ENCODE peak calls at places on chromosome 14, in ten cellular contexts. One of them, this sample, is unnamed.

GRCh38 chr14:100608586-100609330 is 21.5 kb upstream of the BEGAIN start:
- DNase-seq in IMR-90: no peak
- DNase-seq in OCI-LY7: no peak
- DNase-seq in GM10248: no peak
- DNase-seq in B cell: no peak
- DNase-seq in uterus: no peak
- DNase-seq in AG10803: no peak
- DNase-seq in WERI-Rb-1: no peak
- DNase-seq in type B pancreatic cell: no peak
- DNase-seq in neural crest cell: no peak
- DNase-seq in this sample: no peak

GRCh38 chr14:97626088-97626487 is 828.9 kb downstream of the VRK1 start:
- DNase-seq in uterus: no peak
- DNase-seq in neural crest cell: no peak
- DNase-seq in WERI-Rb-1: no peak
- DNase-seq in AG10803: no peak
- DNase-seq in GM10248: no peak
- DNase-seq in OCI-LY7: no peak
- DNase-seq in B cell: no peak
- DNase-seq in type B pancreatic cell: no peak
- DNase-seq in IMR-90: no peak
- DNase-seq in this sample: no peak

GRCh38 chr14:21107360-21107781 is 6.5 kb downstream of the TMEM253 start:
- DNase-seq in neural crest cell: no peak
- DNase-seq in type B pancreatic cell: no peak
- DNase-seq in B cell: no peak
- DNase-seq in AG10803: no peak
- DNase-seq in WERI-Rb-1: no peak
- DNase-seq in IMR-90: peak
- DNase-seq in uterus: no peak
- DNase-seq in OCI-LY7: no peak
- DNase-seq in GM10248: no peak
- DNase-seq in this sample: no peak

GRCh38 chr14:97703006-97703760 is 906.0 kb downstream of the VRK1 start:
- DNase-seq in GM10248: no peak
- DNase-seq in OCI-LY7: no peak
- DNase-seq in uterus: no peak
- DNase-seq in B cell: no peak
- DNase-seq in neural crest cell: no peak
- DNase-seq in type B pancreatic cell: no peak
- DNase-seq in AG10803: no peak
- DNase-seq in IMR-90: no peak
- DNase-seq in WERI-Rb-1: no peak
- DNase-seq in this sample: no peak

GRCh38 chr14:100575266-100575995 is 11.8 kb downstream of the BEGAIN start:
- DNase-seq in B cell: no peak
- DNase-seq in neural crest cell: no peak
- DNase-seq in IMR-90: no peak
- DNase-seq in type B pancreatic cell: no peak
- DNase-seq in WERI-Rb-1: no peak
- DNase-seq in OCI-LY7: no peak
- DNase-seq in AG10803: no peak
- DNase-seq in uterus: no peak
- DNase-seq in GM10248: no peak
- DNase-seq in this sample: no peak

GRCh38 chr14:99143793-99144192 is 128.2 kb downstream of the BCL11B start:
- DNase-seq in IMR-90: no peak
- DNase-seq in GM10248: no peak
- DNase-seq in OCI-LY7: no peak
- DNase-seq in B cell: no peak
- DNase-seq in uterus: no peak
- DNase-seq in AG10803: no peak
- DNase-seq in WERI-Rb-1: no peak
- DNase-seq in neural crest cell: no peak
- DNase-seq in type B pancreatic cell: no peak
- DNase-seq in this sample: no peak

GRCh38 chr14:57057803-57058202 is 210.9 kb downstream of the EXOC5 start:
- DNase-seq in type B pancreatic cell: no peak
- DNase-seq in OCI-LY7: no peak
- DNase-seq in neural crest cell: no peak
- DNase-seq in GM10248: no peak
- DNase-seq in WERI-Rb-1: peak
- DNase-seq in IMR-90: no peak
- DNase-seq in AG10803: no peak
- DNase-seq in uterus: no peak
- DNase-seq in B cell: no peak
- DNase-seq in this sample: no peak

GRCh38 chr14:72647782-72648181 is 246.1 kb downstream of the DPF3 start:
- DNase-seq in uterus: no peak
- DNase-seq in neural crest cell: no peak
- DNase-seq in WERI-Rb-1: no peak
- DNase-seq in AG10803: no peak
- DNase-seq in GM10248: no peak
- DNase-seq in type B pancreatic cell: no peak
- DNase-seq in B cell: no peak
- DNase-seq in OCI-LY7: no peak
- DNase-seq in IMR-90: no peak
- DNase-seq in this sample: no peak

GRCh38 chr14:77599894-77600293 is 16.5 kb downstream of the SPTLC2 start:
- DNase-seq in uterus: no peak
- DNase-seq in B cell: no peak
- DNase-seq in GM10248: no peak
- DNase-seq in neural crest cell: no peak
- DNase-seq in AG10803: peak
- DNase-seq in IMR-90: no peak
- DNase-seq in WERI-Rb-1: no peak
- DNase-seq in type B pancreatic cell: no peak
- DNase-seq in OCI-LY7: no peak
- DNase-seq in this sample: no peak

GRCh38 chr14:100364403-100364802 is 41.3 kb downstream of the SLC25A47 start:
- DNase-seq in B cell: no peak
- DNase-seq in type B pancreatic cell: no peak
- DNase-seq in IMR-90: no peak
- DNase-seq in AG10803: no peak
- DNase-seq in neural crest cell: no peak
- DNase-seq in uterus: no peak
- DNase-seq in OCI-LY7: no peak
- DNase-seq in WERI-Rb-1: no peak
- DNase-seq in GM10248: no peak
- DNase-seq in this sample: no peak

GRCh38 chr14:32478027-32478426 is 148.9 kb downstream of the AKAP6 start:
- DNase-seq in GM10248: no peak
- DNase-seq in IMR-90: no peak
- DNase-seq in WERI-Rb-1: no peak
- DNase-seq in uterus: no peak
- DNase-seq in neural crest cell: no peak
- DNase-seq in B cell: no peak
- DNase-seq in OCI-LY7: no peak
- DNase-seq in AG10803: peak
- DNase-seq in type B pancreatic cell: no peak
- DNase-seq in this sample: no peak

GRCh38 chr14:95287176-95287754 is 32.4 kb downstream of the CLMN start:
- DNase-seq in uterus: no peak
- DNase-seq in GM10248: no peak
- DNase-seq in WERI-Rb-1: no peak
- DNase-seq in AG10803: no peak
- DNase-seq in OCI-LY7: no peak
- DNase-seq in neural crest cell: no peak
- DNase-seq in B cell: no peak
- DNase-seq in IMR-90: no peak
- DNase-seq in type B pancreatic cell: peak
- DNase-seq in this sample: no peak

DNA sequence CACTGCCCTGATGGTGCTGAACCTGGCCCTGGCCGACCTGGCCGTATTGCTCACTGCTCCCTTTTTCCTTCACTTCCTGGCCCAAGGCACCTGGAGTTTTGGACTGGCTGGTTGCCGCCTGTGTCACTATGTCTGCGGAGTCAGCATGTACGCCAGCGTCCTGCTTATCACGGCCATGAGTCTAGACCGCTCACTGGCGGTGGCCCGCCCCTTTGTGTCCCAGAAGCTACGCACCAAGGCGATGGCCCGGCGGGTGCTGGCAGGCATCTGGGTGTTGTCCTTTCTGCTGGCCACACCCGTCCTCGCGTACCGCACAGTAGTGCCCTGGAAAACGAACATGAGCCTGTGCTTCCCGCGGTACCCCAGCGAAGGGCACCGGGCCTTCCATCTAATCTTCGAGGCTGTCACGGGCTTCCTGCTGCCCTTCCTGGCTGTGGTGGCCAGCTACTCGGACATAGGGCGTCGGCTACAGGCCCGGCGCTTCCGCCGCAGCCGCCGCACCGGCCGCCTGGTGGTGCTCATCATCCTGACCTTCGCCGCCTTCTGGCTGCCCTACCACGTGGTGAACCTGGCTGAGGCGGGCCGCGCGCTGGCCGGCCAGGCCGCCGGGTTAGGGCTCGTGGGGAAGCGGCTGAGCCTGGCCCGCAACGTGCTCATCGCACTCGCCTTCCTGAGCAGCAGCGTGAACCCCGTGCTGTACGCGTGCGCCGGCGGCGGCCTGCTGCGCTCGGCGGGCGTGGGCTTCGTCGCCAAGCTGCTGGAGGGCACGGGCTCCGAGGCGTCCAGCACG is 4.7 kb downstream of the LTB4R start:
- DNase-seq in AG10803: no peak
- DNase-seq in neural crest cell: no peak
- DNase-seq in GM10248: no peak
- DNase-seq in OCI-LY7: no peak
- DNase-seq in IMR-90: no peak
- DNase-seq in uterus: no peak
- DNase-seq in B cell: no peak
- DNase-seq in WERI-Rb-1: no peak
- DNase-seq in type B pancreatic cell: no peak
- DNase-seq in this sample: no peak
- TF ChIP-seq CTCF in AG10803: peak
- TF ChIP-seq CTCF in neural crest cell: no peak
- TF ChIP-seq CTCF in GM10248: no peak
- TF ChIP-seq CTCF in OCI-LY7: no peak
- TF ChIP-seq CTCF in IMR-90: peak
- TF ChIP-seq CTCF in uterus: peak
- TF ChIP-seq CTCF in B cell: no peak
- TF ChIP-seq CTCF in WERI-Rb-1: no peak
- TF ChIP-seq CTCF in type B pancreatic cell: no peak
- TF ChIP-seq CTCF in this sample: no peak

DNA sequence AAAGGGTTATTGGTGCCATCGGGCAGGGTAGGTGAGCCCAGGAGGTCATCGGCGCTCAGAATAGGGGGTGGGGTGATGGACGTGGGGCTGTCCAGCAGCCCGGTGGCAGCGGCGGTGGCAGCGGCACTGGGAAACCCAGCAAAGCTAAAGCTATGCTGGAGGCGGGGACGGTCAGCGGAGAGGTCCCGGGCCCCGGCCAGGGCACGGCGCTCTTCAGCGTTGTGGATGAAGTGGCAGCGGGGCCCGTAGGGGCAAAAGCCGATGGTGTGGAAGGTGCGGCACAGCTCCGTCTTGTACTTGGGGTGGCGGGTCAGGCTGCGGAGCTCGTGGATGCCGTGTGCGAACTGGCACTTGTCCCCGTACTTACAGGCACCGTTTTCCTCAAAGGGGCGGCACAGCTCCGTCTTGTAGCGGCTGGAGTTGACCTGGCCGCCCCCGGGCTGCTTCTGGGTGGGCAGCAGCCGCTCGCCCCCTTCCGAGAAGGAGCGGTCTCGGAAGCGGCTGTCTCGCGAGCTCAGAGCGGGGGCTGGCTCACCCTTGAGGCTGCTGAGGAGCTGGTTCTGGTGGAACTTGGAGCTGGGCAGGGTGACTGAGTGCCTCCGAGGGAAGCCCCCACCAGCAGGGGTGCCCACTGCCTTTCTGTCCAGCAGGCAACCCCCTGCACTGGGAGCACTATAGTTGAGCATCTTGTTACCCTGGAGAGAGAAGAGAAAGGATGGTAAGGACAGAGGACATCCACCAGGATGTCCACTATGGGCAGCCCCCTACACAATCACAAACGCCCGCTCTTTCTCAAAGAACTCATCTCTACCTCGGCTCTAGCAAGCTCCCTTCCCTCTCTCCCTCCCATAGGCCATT is 2.8 kb downstream of the ZFP36L1 start:
- DNase-seq in WERI-Rb-1: no peak
- DNase-seq in OCI-LY7: no peak
- DNase-seq in type B pancreatic cell: peak
- DNase-seq in B cell: peak
- DNase-seq in neural crest cell: peak
- DNase-seq in GM10248: no peak
- DNase-seq in AG10803: peak
- DNase-seq in IMR-90: no peak
- DNase-seq in uterus: peak
- DNase-seq in this sample: no peak
- TF ChIP-seq CTCF in WERI-Rb-1: no peak
- TF ChIP-seq CTCF in OCI-LY7: peak
- TF ChIP-seq CTCF in type B pancreatic cell: peak
- TF ChIP-seq CTCF in B cell: no peak
- TF ChIP-seq CTCF in neural crest cell: no peak
- TF ChIP-seq CTCF in GM10248: peak
- TF ChIP-seq CTCF in AG10803: no peak
- TF ChIP-seq CTCF in IMR-90: no peak
- TF ChIP-seq CTCF in uterus: peak
- TF ChIP-seq CTCF in this sample: no peak

DNA sequence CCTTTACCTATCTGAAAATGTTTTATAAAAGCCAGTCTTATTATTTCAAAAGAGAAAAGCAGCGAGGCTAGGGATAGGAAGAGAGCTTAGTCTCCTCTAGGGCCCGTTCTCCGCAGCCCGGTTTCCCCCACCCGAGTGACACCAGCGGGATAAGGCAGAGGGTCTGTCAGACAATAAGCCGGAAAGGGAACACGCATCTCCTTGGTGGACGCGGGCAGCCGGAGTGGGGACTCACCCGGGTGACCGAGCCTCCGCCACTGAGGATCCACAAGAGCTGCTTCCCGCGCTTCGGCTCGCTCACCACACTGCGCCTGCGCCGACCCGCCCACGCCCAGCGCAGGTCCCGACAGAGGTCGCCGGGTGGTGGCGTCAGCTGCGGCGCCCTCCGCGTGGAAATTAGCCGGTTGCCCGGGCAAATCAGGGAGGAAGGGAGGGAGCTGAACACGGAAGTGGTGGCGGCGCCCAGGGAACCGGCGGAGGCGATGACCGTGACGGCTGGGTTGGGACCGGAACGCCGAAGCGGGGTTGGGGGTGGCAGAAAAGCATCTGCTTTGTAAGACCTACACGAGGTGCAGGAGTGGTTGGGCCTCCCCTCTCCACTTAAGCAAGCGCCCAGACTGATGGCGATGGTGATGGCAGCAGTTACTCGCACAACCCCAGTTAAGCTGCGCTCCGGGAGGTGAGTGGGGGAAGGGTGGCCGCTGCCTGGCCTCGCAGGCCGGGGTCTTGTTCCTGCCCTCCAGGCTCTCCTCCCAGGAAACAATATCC is at the start of the genes SOCS4 and WDHD1:
- DNase-seq in neural crest cell: peak
- DNase-seq in type B pancreatic cell: peak
- DNase-seq in GM10248: peak
- DNase-seq in B cell: peak
- DNase-seq in WERI-Rb-1: peak
- DNase-seq in AG10803: peak
- DNase-seq in OCI-LY7: peak
- DNase-seq in IMR-90: peak
- DNase-seq in uterus: peak
- DNase-seq in this sample: peak
- TF ChIP-seq CTCF in neural crest cell: no peak
- TF ChIP-seq CTCF in type B pancreatic cell: no peak
- TF ChIP-seq CTCF in GM10248: peak
- TF ChIP-seq CTCF in B cell: no peak
- TF ChIP-seq CTCF in WERI-Rb-1: peak
- TF ChIP-seq CTCF in AG10803: no peak
- TF ChIP-seq CTCF in OCI-LY7: no peak
- TF ChIP-seq CTCF in IMR-90: peak
- TF ChIP-seq CTCF in uterus: peak
- TF ChIP-seq CTCF in this sample: no peak

GRCh38 chr14:53807580-53807979 is 149.0 kb downstream of the BMP4 start:
- DNase-seq in B cell: no peak
- DNase-seq in IMR-90: no peak
- DNase-seq in OCI-LY7: no peak
- DNase-seq in GM10248: no peak
- DNase-seq in WERI-Rb-1: no peak
- DNase-seq in neural crest cell: no peak
- DNase-seq in type B pancreatic cell: no peak
- DNase-seq in AG10803: no peak
- DNase-seq in uterus: no peak
- DNase-seq in this sample: no peak
- TF ChIP-seq CTCF in B cell: no peak
- TF ChIP-seq CTCF in IMR-90: no peak
- TF ChIP-seq CTCF in OCI-LY7: no peak
- TF ChIP-seq CTCF in GM10248: no peak
- TF ChIP-seq CTCF in WERI-Rb-1: no peak
- TF ChIP-seq CTCF in neural crest cell: no peak
- TF ChIP-seq CTCF in type B pancreatic cell: no peak
- TF ChIP-seq CTCF in AG10803: no peak
- TF ChIP-seq CTCF in uterus: no peak
- TF ChIP-seq CTCF in this sample: no peak